ENCODE peak calls at places on chromosomes 3 and 15, in eight cellular contexts. B is GM23338, H is PC-9, A is mammary epithelial cell, X is HepG2, Z is OCI-LY7, N is PC-3, M is HCT116. I is an unnamed sample. For H4K20me1, the result is how much of the 10 kb centered on the place peaks cover.

GRCh38 chr3:69710153-69710977 is 28.9 kb upstream of the MITF start:
- DNase-seq in B (no peak), N (peak), A (no peak), X (no peak), H (no peak), M (no peak), Z (no peak), I (no peak)

GRCh38 chr15:39579487-39580116 is 1.3 kb upstream of the THBS1 start:
- DNase-seq in N (peak), A (peak), B (peak), Z (no peak), H (peak), M (peak), X (peak), I (no peak)

GRCh38 chr15:55627730-55628368 is 39.7 kb upstream of the PYGO1 start:
- DNase-seq in N (peak), M (peak), A (peak), Z (no peak), H (peak), B (peak), X (peak), I (no peak)

GRCh38 chr3:180646187-180646790 is 33.0 kb downstream of the CCDC39 start:
- DNase-seq in X (no peak), Z (no peak), A (no peak), M (peak), N (peak), B (peak), H (no peak), I (peak)

GRCh38 chr15:33154366-33155166 is 39.9 kb downstream of the FMN1 start:
- DNase-seq in X (no peak), H (no peak), Z (no peak), B (no peak), N (no peak), M (no peak), A (peak), I (no peak)

GRCh38 chr3:31102196-31102879 is 207.9 kb upstream of the GADL1 start:
- DNase-seq in M (no peak), A (no peak), X (no peak), B (no peak), N (no peak), Z (no peak), H (no peak), I (no peak)

GRCh38 chr3:9915252-9916141 is 1.4 kb upstream of the IL17RC start:
- DNase-seq in X (peak), Z (no peak), H (no peak), M (no peak), A (no peak), B (peak), N (peak), I (no peak)

GRCh38 chr15:68372291-68372811 is 59.6 kb downstream of the ITGA11 start:
- DNase-seq in M (peak), Z (no peak), N (peak), X (peak), H (no peak), B (peak), A (peak), I (no peak)

GRCh38 chr3:18870642-18871041 is 277.7 kb upstream of the KCNH8 start:
- DNase-seq in A (no peak), H (no peak), M (no peak), Z (no peak), X (no peak), N (peak), B (no peak), I (no peak)

GRCh38 chr15:31473384-31474058 is 146.9 kb downstream of the KLF13 start:
- DNase-seq in N (no peak), A (no peak), B (no peak), M (no peak), H (no peak), Z (no peak), X (no peak), I (no peak)

GRCh38 chr15:57655087-57655486 is 51.4 kb upstream of the POLR2M start:
- DNase-seq in X (peak), M (no peak), N (no peak), Z (no peak), A (no peak), H (no peak), B (no peak), I (no peak)

GRCh38 chr15:52642386-52643361 is 36.5 kb downstream of the ATOSA start:
- DNase-seq in B (no peak), Z (no peak), A (peak), H (no peak), N (peak), M (no peak), X (no peak), I (no peak)

GRCh38 chr3:28485164-28485563 is 136.5 kb upstream of the AZI2 start:
- DNase-seq in A (no peak), Z (no peak), H (no peak), B (no peak), X (no peak), N (no peak), M (no peak), I (no peak)

GRCh38 chr3:52704611-52705437 is 767 bp downstream of the GLT8D1 start:
- DNase-seq in N (peak), A (peak), Z (peak), H (peak), M (no peak), B (peak), X (peak), I (peak)

GRCh38 chr3:190385835-190386688 is 1.9 kb upstream of the CLDN16 start:
- DNase-seq in N (peak), Z (no peak), B (no peak), M (peak), A (peak), H (peak), X (peak), I (no peak)

GRCh38 chr3:197339841-197340520 is 41.6 kb upstream of the DLG1 start:
- DNase-seq in A (peak), Z (no peak), M (no peak), X (peak), N (peak), B (no peak), H (peak), I (no peak)

GRCh38 chr3:59263152-59263551 is 213.3 kb upstream of the CFAP20DC start:
- DNase-seq in Z (no peak), B (no peak), A (no peak), X (no peak), M (no peak), H (no peak), N (no peak), I (no peak)

DNA sequence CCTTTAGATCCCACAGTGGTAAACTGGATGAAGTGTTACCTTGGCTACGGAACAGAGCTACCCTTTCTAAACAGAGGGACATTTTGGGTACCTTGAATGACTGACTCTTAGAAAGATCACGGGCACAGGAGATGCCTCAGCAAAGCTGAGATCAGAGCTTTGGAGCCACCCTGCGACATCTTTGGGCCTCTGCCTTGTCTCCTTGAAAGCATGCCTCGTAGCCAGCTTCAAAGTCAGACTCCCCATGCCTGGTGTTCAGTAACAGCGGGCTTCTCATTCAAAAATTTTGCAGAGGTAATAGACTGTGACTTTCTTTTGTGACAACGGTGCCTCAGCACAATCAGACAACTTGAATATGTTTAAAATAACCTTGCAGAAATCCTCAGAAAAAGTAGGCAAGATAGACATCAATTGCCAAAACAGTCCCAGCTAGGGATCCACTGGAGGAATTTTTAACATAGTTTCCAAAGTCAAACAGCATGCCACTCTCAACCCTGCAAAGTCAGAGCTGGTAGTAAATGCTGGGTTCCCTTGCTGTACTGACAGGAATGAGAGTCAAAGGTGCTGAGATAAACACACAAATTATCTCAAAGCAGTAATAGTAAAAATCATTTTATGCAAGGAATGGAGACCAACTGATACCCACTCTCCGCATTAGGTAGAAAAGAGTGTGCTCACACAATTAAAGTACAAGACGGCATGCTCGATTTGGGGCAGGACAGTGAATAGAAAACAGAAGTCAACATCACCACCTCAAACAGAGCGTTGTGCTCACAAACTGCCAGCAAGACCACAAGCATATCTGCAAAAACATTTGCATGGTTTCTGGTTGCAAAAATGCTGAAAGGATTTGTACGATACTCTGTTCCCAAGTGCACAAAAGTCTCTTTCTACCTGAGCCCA is 82.1 kb downstream of the MYO1E start:
- DNase-seq in H (no peak), B (no peak), Z (peak), A (no peak), X (no peak), M (no peak), N (no peak), I (peak)
- H4K20me1 ChIP-seq in H (under half), B (under half), Z (under half), A (under half), X (under half), M (under half), N (under half), I (under half)

DNA sequence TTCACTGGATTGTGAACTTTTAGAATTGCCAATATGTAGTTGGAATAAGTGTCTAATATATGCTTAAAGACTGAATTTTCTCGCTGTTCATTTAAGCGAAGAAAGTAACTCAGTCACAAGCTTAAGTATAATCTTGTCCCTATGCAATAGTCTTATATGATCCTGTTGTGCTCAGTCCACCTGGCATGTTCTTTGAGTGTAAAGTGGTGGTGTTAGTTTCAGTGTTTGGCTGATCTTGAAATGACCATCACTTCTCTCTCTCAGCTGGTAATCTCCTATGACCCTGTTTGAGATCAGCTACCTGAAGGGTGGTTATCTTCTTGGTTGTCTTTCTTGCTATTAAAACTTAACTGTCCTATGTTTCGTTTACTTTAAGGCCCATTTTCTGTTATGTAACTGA is 197.5 kb downstream of the PTPRG start:
- DNase-seq in N (no peak), B (no peak), Z (no peak), H (no peak), A (no peak), X (no peak), M (no peak), I (no peak)
- H4K20me1 ChIP-seq in N (under half), B (under half), Z (under half), H (under half), A (under half), X (under half), M (under half), I (under half)

DNA sequence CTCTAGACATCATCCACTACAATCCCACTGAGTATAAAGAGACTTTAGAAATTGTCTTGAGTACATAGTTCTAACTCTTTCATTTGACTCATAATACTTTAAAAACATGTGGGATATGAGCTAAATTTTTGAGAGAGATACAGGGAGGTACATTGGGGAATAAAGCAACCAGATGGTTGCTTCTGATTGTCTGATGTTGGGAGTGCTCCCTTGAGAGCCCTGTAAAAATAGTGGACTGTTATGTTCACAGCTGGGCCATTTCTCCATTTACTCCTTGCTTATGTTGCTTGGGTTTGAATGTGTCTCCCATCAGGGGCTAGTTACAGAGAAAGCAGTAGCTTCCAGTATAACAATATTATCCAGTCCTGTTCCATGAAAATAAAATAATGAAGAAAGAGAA is 175.9 kb downstream of the ALCAM start:
- DNase-seq in Z (no peak), X (no peak), M (no peak), B (no peak), H (no peak), N (no peak), A (no peak), I (no peak)
- H4K20me1 ChIP-seq in Z (under half), X (under half), M (under half), B (under half), H (under half), N (under half), A (under half), I (under half)

GRCh38 chr3:128648402-128648801 is 2.2 kb downstream of the RPN1 start:
- DNase-seq in H (no peak), X (no peak), A (no peak), N (no peak), Z (no peak), M (no peak), B (no peak), I (no peak)
- H4K20me1 ChIP-seq in H (half or more), X (under half), A (under half), N (under half), Z (under half), M (under half), B (under half), I (under half)

DNA sequence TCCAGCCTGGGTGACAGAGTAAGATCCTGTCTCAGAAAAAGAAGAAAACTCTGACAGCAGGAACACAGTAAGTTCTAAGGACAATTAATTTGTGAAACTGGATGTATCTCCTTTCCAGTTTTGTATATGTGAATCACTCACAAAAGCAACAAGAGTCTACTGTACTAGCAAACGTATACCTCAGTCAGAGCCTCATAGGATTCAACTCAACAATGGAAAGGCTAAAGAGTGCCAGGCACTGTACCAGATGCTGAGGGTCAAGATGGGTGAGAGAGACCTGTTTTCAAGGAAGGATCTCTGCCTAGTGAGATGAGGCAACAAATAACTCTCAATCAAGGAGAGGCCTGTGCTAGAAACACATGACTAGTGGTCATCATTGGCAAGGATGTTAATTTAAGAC is 14.9 kb downstream of the TBL1XR1 start:
- DNase-seq in B (no peak), N (no peak), H (no peak), Z (no peak), A (no peak), X (no peak), M (no peak), I (no peak)
- H4K20me1 ChIP-seq in B (half or more), N (half or more), H (half or more), Z (half or more), A (under half), X (half or more), M (under half), I (under half)

DNA sequence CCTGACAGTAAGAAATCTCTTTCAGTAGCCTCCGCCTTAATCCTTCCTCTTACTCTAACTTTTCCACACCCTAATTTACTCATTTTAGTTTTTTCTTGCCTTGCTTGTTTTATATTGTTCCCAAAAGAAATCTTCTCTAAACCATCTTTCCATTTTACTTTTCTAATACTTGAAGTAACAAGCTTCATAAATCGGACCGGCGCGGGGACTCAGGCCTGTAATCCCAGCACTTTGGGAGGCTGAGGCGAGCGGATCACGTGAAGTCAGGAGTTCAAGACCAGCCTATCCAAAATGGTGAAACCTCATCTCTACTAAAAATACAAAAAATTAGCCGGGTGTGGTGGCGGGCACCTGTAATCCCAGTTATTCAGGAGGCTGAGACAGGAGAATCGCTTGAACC is 17.3 kb downstream of the ZNF148 start:
- DNase-seq in A (no peak), X (no peak), H (no peak), N (no peak), Z (no peak), M (no peak), B (no peak), I (no peak)
- H4K20me1 ChIP-seq in A (under half), X (under half), H (under half), N (under half), Z (under half), M (under half), B (under half), I (under half)

DNA sequence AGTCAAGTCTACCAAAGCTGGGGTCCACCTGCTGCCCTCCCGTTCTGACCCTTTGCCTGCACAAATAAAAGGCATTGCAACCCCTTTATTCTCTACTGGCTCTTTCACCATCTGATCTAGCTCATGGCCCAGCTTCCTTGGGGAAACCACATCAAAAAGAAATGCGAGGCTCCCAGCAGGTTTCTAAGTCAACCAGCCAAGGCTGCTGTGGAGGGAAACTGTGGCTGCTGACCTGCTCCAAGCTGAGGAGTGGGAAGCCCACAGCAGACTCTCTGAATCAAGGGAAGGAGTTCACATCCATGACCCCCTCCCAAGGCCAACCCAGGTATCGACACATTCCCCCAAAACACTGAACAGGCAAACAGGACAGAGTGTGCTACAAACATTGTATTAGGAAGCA is 25.2 kb upstream of the SLCO2A1 start:
- DNase-seq in H (no peak), A (no peak), Z (no peak), M (no peak), X (no peak), N (no peak), B (no peak), I (no peak)
- H4K20me1 ChIP-seq in H (under half), A (under half), Z (under half), M (under half), X (under half), N (under half), B (under half), I (under half)

DNA sequence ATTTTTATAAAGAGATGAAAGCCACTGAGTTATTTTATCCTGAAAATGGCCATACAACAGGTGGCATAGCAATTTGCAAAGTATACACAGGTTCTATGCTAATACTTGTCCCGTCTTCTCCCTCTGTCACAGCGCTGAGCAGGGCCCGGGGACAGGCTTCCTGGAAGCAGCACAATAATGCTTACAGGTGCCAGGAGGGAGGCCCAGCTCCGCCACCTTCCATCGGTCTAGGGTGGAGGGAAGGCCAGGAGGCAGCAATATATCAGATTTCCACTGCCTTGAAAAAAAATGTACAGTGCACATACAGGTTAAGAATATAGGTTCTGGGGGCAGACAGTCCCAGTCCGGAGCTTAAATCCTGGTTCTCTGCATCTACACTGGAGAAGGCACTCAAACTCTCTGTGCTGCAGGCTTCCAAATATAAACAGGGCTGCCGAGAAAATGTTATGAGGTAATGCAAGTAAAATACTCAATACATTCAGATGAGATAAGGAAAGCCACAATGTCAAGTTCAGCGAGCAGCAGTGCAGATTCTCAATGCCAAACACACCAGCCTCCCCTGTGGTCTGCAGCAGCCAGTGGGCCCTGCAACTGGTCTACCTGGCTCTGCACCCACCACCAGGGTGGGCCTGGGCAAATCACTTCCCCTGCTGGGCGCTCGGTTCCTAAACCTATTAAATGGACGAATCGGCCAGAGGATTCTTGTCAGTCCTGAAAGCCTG is 189.6 kb downstream of the XXYLT1 start:
- DNase-seq in Z (no peak), M (no peak), X (no peak), B (no peak), H (no peak), N (no peak), A (no peak), I (no peak)
- H4K20me1 ChIP-seq in Z (under half), M (under half), X (under half), B (under half), H (under half), N (under half), A (under half), I (half or more)

I was measured in Karpas-422.